ENCODE peak calls at places on chromosome 18, in five cellular contexts. R is IMR-90, J is K562, Z is GM12878, U is SK-N-SH. C is an unnamed sample.

GRCh38 chr18:6650063-6650462 is 79.5 kb upstream of the ARHGAP28 start:
- DNase-seq in J (no peak), U (no peak), Z (no peak), R (no peak), C (no peak)

GRCh38 chr18:24063121-24063731 is 48.7 kb downstream of the TTC39C start:
- DNase-seq in Z (no peak), R (peak), J (no peak), U (no peak), C (peak)

GRCh38 chr18:76981388-76981968 is 151.1 kb downstream of the MBP start:
- DNase-seq in Z (peak), U (no peak), R (peak), J (no peak), C (no peak)

GRCh38 chr18:55384551-55385275 is 203.3 kb downstream of the TCF4 start:
- DNase-seq in Z (no peak), U (peak), J (peak), R (peak), C (peak)

GRCh38 chr18:63365909-63366269 is 1.1 kb downstream of the KDSR start:
- DNase-seq in R (peak), J (no peak), Z (no peak), U (peak), C (no peak)

GRCh38 chr18:48904847-48905394 is 45.8 kb downstream of the SMAD7 start:
- DNase-seq in Z (no peak), J (no peak), R (no peak), U (no peak), C (no peak)

GRCh38 chr18:57627488-57627887 is 5.9 kb upstream of the NARS1 start:
- DNase-seq in U (no peak), J (no peak), Z (no peak), R (peak), C (no peak)

GRCh38 chr18:79927597-79928562 is 23.6 kb downstream of the SLC66A2 start:
- DNase-seq in R (no peak), U (no peak), J (no peak), Z (no peak), C (no peak)

GRCh38 chr18:50666536-50666935 is 106.6 kb downstream of the MAPK4 start:
- DNase-seq in U (no peak), R (no peak), J (no peak), Z (no peak), C (no peak)

GRCh38 chr18:74281639-74282358 is 10.0 kb downstream of the CYB5A start:
- DNase-seq in R (no peak), Z (no peak), J (no peak), U (no peak), C (peak)

GRCh38 chr18:21910906-21911305 is 170.3 kb downstream of the MIB1 start:
- DNase-seq in R (no peak), J (no peak), U (no peak), Z (no peak), C (no peak)

GRCh38 chr18:3526421-3527354 is 76.7 kb downstream of the TGIF1 start:
- DNase-seq in Z (peak), R (peak), U (peak), J (peak), C (peak)

GRCh38 chr18:48629730-48630324 is 91.0 kb downstream of the CTIF start:
- DNase-seq in U (peak), R (peak), Z (no peak), J (no peak), C (peak)

GRCh38 chr18:46155652-46156051 is 51.5 kb downstream of the HAUS1 start:
- DNase-seq in R (peak), U (no peak), J (no peak), Z (no peak), C (no peak)

GRCh38 chr18:26948703-26949102 is 83.2 kb upstream of the AQP4 start:
- DNase-seq in R (no peak), Z (no peak), J (no peak), U (no peak), C (no peak)

GRCh38 chr18:59286341-59286740 is 13.1 kb upstream of the RAX start:
- DNase-seq in R (no peak), U (no peak), Z (no peak), J (no peak), C (no peak)

GRCh38 chr18:46679846-46680598 is 23.0 kb upstream of the LOXHD1 start:
- DNase-seq in R (no peak), U (no peak), Z (no peak), J (no peak), C (no peak)

GRCh38 chr18:61554946-61555361 is 221.7 kb downstream of the CDH20 start:
- DNase-seq in J (no peak), Z (no peak), U (no peak), R (peak), C (no peak)

GRCh38 chr18:6752200-6752873 is 22.8 kb downstream of the ARHGAP28 start:
- DNase-seq in R (peak), Z (no peak), U (no peak), J (no peak), C (no peak)

GRCh38 chr18:6054443-6054842 is 159.1 kb upstream of the TMEM200C start:
- DNase-seq in U (peak), R (no peak), J (no peak), Z (no peak), C (no peak)

GRCh38 chr18:59837586-59837985 is 62.2 kb upstream of the PMAIP1 start:
- DNase-seq in U (peak), R (peak), J (peak), Z (peak), C (peak)

GRCh38 chr18:23573948-23574431 is 12.3 kb downstream of the NPC1 start:
- DNase-seq in U (no peak), Z (no peak), J (no peak), R (peak), C (no peak)

GRCh38 chr18:80254971-80255500 is 7.7 kb upstream of the PARD6G start:
- DNase-seq in Z (no peak), R (no peak), U (no peak), J (no peak), C (no peak)

GRCh38 chr18:14117611-14118010 is 14.6 kb downstream of the ZNF519 start:
- DNase-seq in Z (no peak), U (no peak), R (no peak), J (no peak), C (no peak)

GRCh38 chr18:10912790-10913560 is 236.4 kb downstream of the PIEZO2 start:
- DNase-seq in R (peak), Z (no peak), J (no peak), U (no peak), C (peak)

GRCh38 chr18:77130229-77131099 is 2.1 kb downstream of the MBP start:
- DNase-seq in U (no peak), J (no peak), R (no peak), Z (no peak), C (no peak)

GRCh38 chr18:36772339-36772738 is 56.5 kb downstream of the TPGS2 start:
- DNase-seq in J (no peak), U (no peak), R (peak), Z (no peak), C (no peak)

GRCh38 chr18:48330016-48330991 is 78.9 kb downstream of the ZBTB7C start:
- DNase-seq in R (peak), J (no peak), Z (no peak), U (no peak), C (no peak)

GRCh38 chr18:68148862-68149261 is 566.0 kb downstream of the TMX3 start:
- DNase-seq in U (no peak), Z (no peak), J (no peak), R (no peak), C (no peak)

GRCh38 chr18:59220164-59220783 is 316 bp downstream of the GRP start:
- DNase-seq in R (no peak), Z (no peak), U (peak), J (no peak), C (no peak)

GRCh38 chr18:24975499-24975898 is 376.5 kb downstream of the ZNF521 start:
- DNase-seq in Z (no peak), U (no peak), R (no peak), J (no peak), C (no peak)

GRCh38 chr18:53715243-53715853 is 509.1 kb downstream of the MBD2 start:
- DNase-seq in R (no peak), U (no peak), J (no peak), Z (no peak), C (no peak)

GRCh38 chr18:29501952-29502351 is 1325.0 kb upstream of the CDH2 start:
- DNase-seq in Z (no peak), U (no peak), R (peak), J (no peak), C (no peak)

GRCh38 chr18:36499938-36500337 is 202.4 kb downstream of the FHOD3 start:
- DNase-seq in J (no peak), Z (peak), U (no peak), R (no peak), C (no peak)

GRCh38 chr18:3056311-3056710 is 43.4 kb upstream of the LPIN2 start:
- DNase-seq in U (no peak), Z (no peak), R (no peak), J (no peak), C (no peak)

GRCh38 chr18:57854726-57855125 is 51.6 kb upstream of the ATP8B1 start:
- DNase-seq in R (peak), U (no peak), J (no peak), Z (no peak), C (no peak)

GRCh38 chr18:33101316-33101715 is 328.5 kb upstream of the KLHL14 start:
- DNase-seq in J (no peak), R (no peak), U (no peak), Z (no peak), C (no peak)

GRCh38 chr18:25621144-25621543 is 269.2 kb upstream of the ZNF521 start:
- DNase-seq in R (peak), U (no peak), Z (no peak), J (no peak), C (no peak)

GRCh38 chr18:28504100-28504499 is 327.2 kb upstream of the CDH2 start:
- DNase-seq in Z (no peak), J (no peak), R (no peak), U (no peak), C (no peak)

GRCh38 chr18:8176554-8176953 is 432.7 kb upstream of the RAB12 start:
- DNase-seq in R (no peak), Z (no peak), J (no peak), U (no peak), C (peak)
- TF ChIP-seq SMC3 in R (no peak), Z (no peak), J (no peak), U (no peak), C (no peak)

GRCh38 chr18:66757946-66758345 is 154.1 kb upstream of the CDH19 start:
- DNase-seq in Z (no peak), R (no peak), U (no peak), J (no peak), C (no peak)

GRCh38 chr18:66760559-66760958 is 156.7 kb upstream of the CDH19 start:
- DNase-seq in R (no peak), Z (no peak), U (no peak), J (no peak), C (no peak)

GRCh38 chr18:66754335-66754734 is 150.4 kb upstream of the CDH19 start:
- DNase-seq in Z (no peak), J (no peak), R (no peak), U (no peak), C (no peak)

GRCh38 chr18:66761166-66761565 is 157.3 kb upstream of the CDH19 start:
- DNase-seq in Z (no peak), R (no peak), U (no peak), J (no peak), C (no peak)

DNA sequence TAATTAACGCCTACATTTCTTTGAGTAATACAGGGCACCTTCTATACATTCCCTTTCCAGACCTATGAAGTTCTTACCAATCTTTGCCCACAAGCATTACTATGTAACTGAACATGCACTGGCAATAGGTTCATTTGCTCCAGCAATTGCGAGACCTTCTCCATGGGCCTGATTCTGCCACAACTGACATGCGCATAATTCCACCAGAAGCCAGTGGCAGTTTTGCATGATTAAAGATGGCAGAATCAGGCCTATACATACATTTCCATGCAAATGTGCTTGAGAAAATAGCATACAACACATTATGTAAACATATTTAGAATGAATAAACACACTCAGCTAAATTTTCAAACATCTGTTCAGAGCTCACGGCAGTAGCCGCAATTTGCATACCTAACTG is 155.1 kb upstream of the CDH19 start:
- DNase-seq in Z (no peak), U (no peak), J (no peak), R (no peak), C (no peak)
- H2AFZ ChIP-seq in Z (no peak), U (no peak), J (no peak), R (no peak), C (no peak)

DNA sequence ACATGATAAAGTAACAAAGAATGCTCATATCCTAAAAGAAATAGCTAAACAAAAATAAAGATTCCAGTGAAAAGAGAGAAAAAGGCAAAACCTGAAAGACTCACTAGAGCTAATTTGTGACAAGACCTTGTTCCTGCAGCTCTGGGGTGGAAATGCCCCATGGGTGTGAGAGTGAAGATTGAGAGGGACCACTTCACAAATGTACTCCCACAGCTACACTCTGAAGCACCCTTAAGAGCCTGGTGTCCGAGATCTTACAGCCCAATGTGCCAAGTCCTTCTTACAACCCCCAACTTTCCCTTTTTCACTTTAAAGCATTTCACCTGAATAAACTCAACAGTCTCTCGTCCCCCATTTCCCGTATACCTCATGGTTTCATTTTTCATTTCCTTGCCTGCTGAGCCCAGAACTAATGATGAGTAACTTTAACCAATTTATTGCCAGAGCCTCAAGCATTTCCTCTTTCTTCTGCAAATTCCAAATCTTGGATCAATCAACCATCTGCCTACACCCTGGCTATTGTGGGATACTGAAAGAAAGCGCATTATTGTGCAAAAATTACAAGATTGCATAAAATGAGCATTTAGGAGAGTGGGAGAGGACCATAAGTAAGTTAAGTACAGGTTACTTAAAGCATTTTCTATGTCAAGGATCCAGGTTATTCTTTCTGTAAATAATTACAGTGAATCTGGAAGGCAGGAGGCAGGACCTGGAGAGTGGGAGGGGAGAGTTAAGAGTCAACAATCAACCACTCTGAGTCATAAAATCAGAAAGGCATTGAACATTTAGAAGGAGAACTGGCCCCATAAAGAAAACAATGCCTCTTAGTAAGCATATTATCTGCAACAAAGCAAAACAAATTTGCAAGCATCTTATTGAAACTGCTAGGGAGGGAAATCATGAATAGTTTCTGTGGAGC is 804.4 kb upstream of the CELF4 start:
- DNase-seq in R (no peak), J (no peak), Z (peak), U (no peak), C (no peak)
- TF ChIP-seq SMC3 in R (no peak), J (no peak), Z (no peak), U (no peak), C (no peak)

DNA sequence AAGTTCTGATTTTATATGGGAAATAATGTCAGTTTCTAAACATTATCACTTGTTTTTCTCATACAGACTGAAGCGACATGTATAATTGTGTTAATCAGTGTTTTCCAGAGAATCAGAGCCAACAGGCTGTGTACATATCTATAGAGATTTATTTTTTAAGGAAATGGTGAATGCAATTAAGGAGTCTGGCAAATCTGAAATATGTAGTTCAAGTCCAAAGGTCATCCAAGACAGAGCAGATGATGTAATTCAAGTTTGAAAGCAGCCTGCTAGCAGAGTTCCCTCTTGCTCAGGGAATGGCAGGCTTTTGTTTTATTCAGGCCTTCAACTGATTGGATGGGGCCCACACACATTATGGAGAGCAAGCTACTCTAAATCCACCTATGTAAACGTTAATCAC is 282.6 kb downstream of the CBLN2 start:
- DNase-seq in U (no peak), J (no peak), R (no peak), Z (no peak), C (no peak)
- H2AFZ ChIP-seq in U (no peak), J (no peak), R (no peak), Z (no peak), C (no peak)

C was measured in HepG2.